ENCODE peak calls at places on chromosomes 12 and 14, in four cellular contexts. Y, E, L and G are unnamed samples.
A peak's percentile ranks its signal among the peaks of the same experiment; 100 is the strongest.

GRCh38 chr12:105457026-105457425 is 126.5 kb downstream of the C12orf75 start:
- DNase-seq in Y (no peak), E (no peak), L (no peak), G (no peak)

GRCh38 chr12:50924439-50925341 is 27.7 kb upstream of the HIGD1C start:
- DNase-seq in Y (peak; percentile 61), E (peak; percentile 88), L (peak; percentile 16), G (peak; percentile 92)

GRCh38 chr14:65156568-65157366 is 54.5 kb upstream of the MAX start:
- DNase-seq in Y (peak; percentile 77), E (peak; percentile 85), L (no peak), G (no peak)

GRCh38 chr14:35222872-35223471 is 69.2 kb upstream of the PSMA6 start:
- DNase-seq in Y (no peak), E (no peak), L (no peak), G (no peak)

GRCh38 chr12:45192041-45192695 is 23.7 kb upstream of the ANO6 start:
- DNase-seq in Y (no peak), E (peak; percentile 86), L (no peak), G (peak; percentile 58)

GRCh38 chr12:38905480-38906351 is at the start of gene CPNE8:
- DNase-seq in Y (peak; percentile 55), E (peak; percentile 76), L (peak; percentile 58), G (peak; percentile 10)

GRCh38 chr14:76236172-76237130 is 84.7 kb downstream of the GPATCH2L start:
- DNase-seq in Y (no peak), E (no peak), L (no peak), G (no peak)

GRCh38 chr14:26841361-26841760 is 243.5 kb upstream of the NOVA1 start:
- DNase-seq in Y (no peak), E (no peak), L (no peak), G (no peak)

GRCh38 chr12:121613424-121613823 is 12.9 kb upstream of the ORAI1 start:
- DNase-seq in Y (no peak), E (no peak), L (no peak), G (no peak)

GRCh38 chr12:11798856-11799530 is 149.5 kb downstream of the ETV6 start:
- DNase-seq in Y (peak; percentile 35), E (peak; percentile 95), L (no peak), G (peak; percentile 85)

GRCh38 chr14:96122496-96122895 is 82.1 kb upstream of the BDKRB2 start:
- DNase-seq in Y (no peak), E (peak; percentile 92), L (no peak), G (no peak)

GRCh38 chr12:52494100-52494499 is 1.0 kb upstream of the KRT6A start:
- DNase-seq in Y (no peak), E (no peak), L (no peak), G (no peak)

GRCh38 chr12:115004469-115005146 is 320.6 kb upstream of the TBX3 start:
- DNase-seq in Y (no peak), E (peak; percentile 87), L (no peak), G (no peak)

GRCh38 chr14:76456200-76456599 is 80.3 kb downstream of the ESRRB start:
- DNase-seq in Y (peak; percentile 6), E (peak; percentile 30), L (peak; percentile 63), G (peak; percentile 65)

GRCh38 chr12:116731801-116732200 is 6.1 kb downstream of the SPRING1 start:
- DNase-seq in Y (no peak), E (no peak), L (no peak), G (no peak)

GRCh38 chr12:111412007-111412829 is 6.5 kb downstream of the SH2B3 start:
- DNase-seq in Y (no peak), E (peak; percentile 46), L (no peak), G (peak; percentile 96)

GRCh38 chr14:55434805-55435174 is 5.6 kb downstream of the TBPL2 start:
- DNase-seq in Y (no peak), E (no peak), L (no peak), G (no peak)

GRCh38 chr14:83535396-83535906 is 1994.5 kb upstream of the FLRT2 start:
- DNase-seq in Y (no peak), E (no peak), L (no peak), G (no peak)

GRCh38 chr12:24770851-24771250 is 178.1 kb downstream of the BCAT1 start:
- DNase-seq in Y (no peak), E (no peak), L (no peak), G (no peak)

GRCh38 chr14:21017528-21018245 is 7.2 kb downstream of the NDRG2 start:
- DNase-seq in Y (no peak), E (no peak), L (no peak), G (no peak)